ENCODE peak calls at places on chromosome 21, in ten cellular contexts. L is endodermal cell, T is adrenal gland, I is AG10803, K is AG09309, Q is spleen, Y is lower lobe of right lung, C is foreskin fibroblast, D is ascending aorta, N is brain microvascular endothelial cell. H is an unnamed sample.
A peak's percentile ranks its signal among the peaks of the same experiment; 100 is the strongest.

GRCh38 chr21:31173881-31174555 is 135.7 kb upstream of the KRTAP19-8 start:
- DNase-seq in N (no peak), I (peak; percentile 29), T (peak; percentile 46), L (no peak), K (no peak), D (peak; percentile 65), Q (no peak), Y (peak; percentile 61), C (peak; percentile 21), H (peak; percentile 54)

GRCh38 chr21:25573409-25574206 is 33.7 kb downstream of the MRPL39 start:
- DNase-seq in C (peak; percentile 93), D (no peak), K (peak; percentile 68), I (peak; percentile 75), Q (no peak), T (peak; percentile 28), L (no peak), N (peak; percentile 98), Y (no peak), H (peak; percentile 74)

GRCh38 chr21:28615276-28615675 is 377.4 kb downstream of the LTN1 start:
- DNase-seq in T (no peak), N (peak; percentile 79), L (no peak), Q (no peak), C (peak; percentile 72), I (peak; percentile 85), K (no peak), D (no peak), Y (no peak), H (peak; percentile 75)

GRCh38 chr21:39022035-39022900 is 161.0 kb downstream of the PSMG1 start:
- DNase-seq in L (no peak), N (no peak), I (no peak), Y (no peak), K (no peak), C (no peak), Q (no peak), D (no peak), T (no peak), H (no peak)

GRCh38 chr21:25963186-25963585 is 207.4 kb downstream of the APP start:
- DNase-seq in Q (no peak), Y (no peak), N (no peak), T (no peak), C (no peak), I (no peak), K (no peak), D (no peak), L (no peak), H (peak; percentile 58)

GRCh38 chr21:30942192-30942591 is 60.8 kb upstream of the KRTAP11-1 start:
- DNase-seq in Y (no peak), Q (no peak), D (no peak), N (no peak), L (no peak), C (no peak), K (no peak), I (no peak), T (no peak), H (no peak)

GRCh38 chr21:46650476-46651098 is 15.1 kb downstream of the PRMT2 start:
- DNase-seq in L (no peak), D (no peak), Q (no peak), Y (no peak), C (peak; percentile 35), T (no peak), K (no peak), N (no peak), I (no peak), H (no peak)

GRCh38 chr21:37525810-37526209 is 159.2 kb downstream of the DYRK1A start:
- DNase-seq in Y (no peak), T (no peak), N (no peak), D (no peak), Q (no peak), C (no peak), L (no peak), I (no peak), K (no peak), H (peak; percentile 19)

GRCh38 chr21:38760017-38760761 is 45.5 kb upstream of the ETS2 start:
- DNase-seq in D (peak; percentile 80), T (no peak), K (no peak), I (no peak), Y (no peak), N (no peak), C (no peak), L (peak; percentile 63), Q (no peak), H (no peak)

GRCh38 chr21:16535100-16535418 is 805.3 kb downstream of the USP25 start:
- DNase-seq in Q (no peak), K (peak; percentile 67), D (peak; percentile 85), T (peak; percentile 94), L (no peak), Y (peak; percentile 54), C (peak; percentile 81), N (no peak), I (peak; percentile 83), H (peak; percentile 82)

GRCh38 chr21:15061747-15062146 is 3.1 kb downstream of the NRIP1 start:
- DNase-seq in I (no peak), N (no peak), C (no peak), T (no peak), D (no peak), K (no peak), Y (no peak), L (no peak), Q (no peak), H (no peak)

GRCh38 chr21:15062566-15062965 is 2.2 kb downstream of the NRIP1 start:
- DNase-seq in Q (no peak), L (no peak), T (no peak), N (no peak), I (no peak), C (no peak), K (no peak), D (no peak), Y (no peak), H (no peak)

GRCh38 chr21:15059397-15059796 is 5.4 kb downstream of the NRIP1 start:
- DNase-seq in Q (no peak), N (no peak), Y (no peak), L (no peak), K (no peak), I (no peak), T (no peak), D (no peak), C (no peak), H (no peak)

GRCh38 chr21:15060776-15061175 is 4.0 kb downstream of the NRIP1 start:
- DNase-seq in K (no peak), Q (no peak), N (peak; percentile 7), D (no peak), L (no peak), I (peak; percentile 30), T (no peak), Y (no peak), C (peak; percentile 18), H (no peak)

GRCh38 chr21:15061284-15061683 is 3.5 kb downstream of the NRIP1 start:
- DNase-seq in D (no peak), N (no peak), K (no peak), C (no peak), L (no peak), Y (no peak), I (no peak), Q (no peak), T (no peak), H (no peak)
- H3K4me3 ChIP-seq in D (no peak overlapping the region), N (peak overlapping the region; percentile 7), K (no peak overlapping the region), C (peak overlapping the region; percentile 21), L (peak overlapping the region; percentile 98), Y (no peak overlapping the region), I (no peak overlapping the region), Q (no peak overlapping the region), T (no peak overlapping the region), H (peak overlapping the region; percentile 78)

GRCh38 chr21:44713846-44714245 is 2.5 kb upstream of the TSPEAR start:
- DNase-seq in I (no peak), K (no peak), L (peak; percentile 27), D (peak; percentile 28), Y (no peak), T (no peak), N (no peak), C (no peak), Q (no peak), H (no peak)

GRCh38 chr21:44713130-44713529 is 1.8 kb upstream of the TSPEAR start:
- DNase-seq in C (no peak), Y (no peak), Q (no peak), I (no peak), K (no peak), T (no peak), N (no peak), L (peak; percentile 15), D (peak; percentile 19), H (no peak)

GRCh38 chr21:44712203-44713028 is 1.0 kb upstream of the TSPEAR start:
- DNase-seq in Q (no peak), Y (no peak), C (no peak), L (peak; percentile 62), N (no peak), T (no peak), I (no peak), K (no peak), D (peak; percentile 37), H (no peak)

GRCh38 chr21:44711327-44712202 is at the start of gene TSPEAR:
- DNase-seq in L (peak; percentile 84), I (no peak), C (no peak), T (no peak), Y (no peak), N (no peak), Q (peak; percentile 69), D (peak; percentile 50), K (no peak), H (no peak)

GRCh38 chr21:44714905-44715304 is 3.5 kb upstream of the TSPEAR start:
- DNase-seq in C (no peak), D (peak; percentile 30), K (no peak), Y (no peak), Q (no peak), L (peak; percentile 51), N (no peak), T (no peak), I (no peak), H (no peak)
- H3K4me3 ChIP-seq in C (no peak overlapping the region), D (no peak overlapping the region), K (no peak overlapping the region), Y (no peak overlapping the region), Q (no peak overlapping the region), L (no peak overlapping the region), N (no peak overlapping the region), T (no peak overlapping the region), I (no peak overlapping the region), H (no peak overlapping the region)

DNA sequence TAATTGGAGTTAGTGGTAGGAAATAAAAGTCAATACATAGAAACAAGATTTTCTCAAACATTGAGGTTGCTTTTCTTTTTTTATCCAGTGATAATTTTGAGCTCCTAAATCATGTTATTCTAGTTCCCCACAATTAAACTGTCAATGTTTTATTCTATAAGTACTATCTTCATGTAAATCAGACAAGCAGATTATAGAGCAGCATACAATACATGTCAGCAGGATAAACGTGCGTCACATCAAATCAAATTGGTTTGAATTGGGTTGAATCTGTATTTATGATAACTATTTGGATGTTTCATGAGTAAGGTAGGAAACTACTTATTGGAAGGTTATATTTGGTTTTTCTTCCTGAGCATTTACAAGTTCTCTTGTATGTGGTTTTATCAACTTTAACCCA is 2028.7 kb downstream of the NCAM2 start:
- DNase-seq in D (no peak), Q (no peak), L (no peak), Y (no peak), C (no peak), I (no peak), K (no peak), N (no peak), T (no peak), H (no peak)
- H3K4me3 ChIP-seq in D (no peak overlapping the region), Q (no peak overlapping the region), L (no peak overlapping the region), Y (no peak overlapping the region), C (no peak overlapping the region), I (no peak overlapping the region), K (no peak overlapping the region), N (no peak overlapping the region), T (no peak overlapping the region), H (no peak overlapping the region)

DNA sequence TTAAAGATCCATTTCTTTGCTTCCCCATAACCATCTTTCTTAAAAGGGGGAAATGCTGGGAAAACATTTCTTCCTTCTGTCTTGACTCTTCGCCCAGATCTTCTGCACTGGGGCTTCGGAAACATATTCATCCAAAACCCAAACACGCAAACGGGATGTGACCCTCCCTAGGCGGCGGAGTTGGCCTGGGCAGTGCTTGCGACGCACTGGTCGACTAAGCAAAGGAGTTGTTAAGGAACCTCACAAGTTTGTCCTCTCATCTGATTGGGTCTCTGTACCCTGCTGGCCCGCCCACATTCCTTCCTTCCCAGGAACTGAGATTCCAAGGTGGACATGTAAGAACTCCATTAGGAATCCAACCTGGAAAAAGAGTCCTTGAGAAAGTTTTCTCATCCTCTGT is 2.5 kb downstream of the ADAMTS5 start:
- DNase-seq in Q (no peak), N (no peak), C (peak; percentile 64), D (peak; percentile 73), T (no peak), I (peak; percentile 97), Y (no peak), L (peak; percentile 88), K (no peak), H (no peak)
- H3K4me3 ChIP-seq in Q (peak overlapping the region; percentile 41), N (no peak overlapping the region), C (peak overlapping the region; percentile 90), D (peak overlapping the region; percentile 72), T (no peak overlapping the region), I (peak overlapping the region; percentile 81), Y (peak overlapping the region; percentile 58), L (no peak overlapping the region), K (peak overlapping the region; percentile 4), H (no peak overlapping the region)

H was measured in astrocyte of the cerebellum.